ENCODE peak calls at places on chromosome 18, in eight cellular contexts. I is kidney tubule cell; G is stimulated activated naive CD4-positive, alpha-beta T cell; S is aorta; F is AG10803; R is RPMI7951; E is KG1; D is GM04503. U is an unnamed sample.

GRCh38 chr18:7846315-7846714 is 279.2 kb downstream of the PTPRM start:
- DNase-seq in I (no peak), G (no peak), S (no peak), F (no peak), R (no peak), E (no peak), D (no peak), U (no peak)

GRCh38 chr18:32469691-32470131 is 971 bp downstream of the GAREM1 start:
- DNase-seq in I (peak), G (no peak), S (no peak), F (peak), R (no peak), E (no peak), D (no peak), U (no peak)

GRCh38 chr18:43181711-43182110 is 66.2 kb upstream of the RIT2 start:
- DNase-seq in I (no peak), G (no peak), S (no peak), F (no peak), R (no peak), E (no peak), D (no peak), U (no peak)

GRCh38 chr18:6414723-6415362 is at the start of gene L3MBTL4:
- DNase-seq in I (peak), G (no peak), S (no peak), F (no peak), R (no peak), E (no peak), D (no peak), U (peak)

GRCh38 chr18:363327-364115 is 95.7 kb upstream of the THOC1 start:
- DNase-seq in I (no peak), G (no peak), S (no peak), F (peak), R (peak), E (no peak), D (peak), U (no peak)

GRCh38 chr18:36849288-36850011 is 20.5 kb downstream of the KIAA1328 start:
- DNase-seq in I (peak), G (no peak), S (no peak), F (peak), R (peak), E (no peak), D (peak), U (no peak)

GRCh38 chr18:58076052-58076451 is 32.0 kb downstream of the NEDD4L start:
- DNase-seq in I (peak), G (no peak), S (no peak), F (no peak), R (no peak), E (no peak), D (no peak), U (no peak)

GRCh38 chr18:49016648-49017539 is 66.1 kb upstream of the SMAD7 start:
- DNase-seq in I (peak), G (no peak), S (peak), F (peak), R (peak), E (no peak), D (peak), U (peak)

GRCh38 chr18:79963658-79964329 is 649 bp upstream of the HSBP1L1 start:
- DNase-seq in I (no peak), G (no peak), S (no peak), F (no peak), R (no peak), E (no peak), D (no peak), U (no peak)

GRCh38 chr18:28960146-28960545 is 783.2 kb upstream of the CDH2 start:
- DNase-seq in I (no peak), G (no peak), S (no peak), F (peak), R (peak), E (no peak), D (no peak), U (no peak)

GRCh38 chr18:26386002-26386401 is 159.8 kb downstream of the TAF4B start:
- DNase-seq in I (peak), G (no peak), S (no peak), F (peak), R (peak), E (no peak), D (peak), U (no peak)

GRCh38 chr18:76463872-76464271 is 31.2 kb downstream of the ZNF516 start:
- DNase-seq in I (no peak), G (no peak), S (no peak), F (no peak), R (no peak), E (no peak), D (no peak), U (no peak)

GRCh38 chr18:60549338-60549960 is 176.9 kb upstream of the MC4R start:
- DNase-seq in I (peak), G (no peak), S (no peak), F (peak), R (peak), E (peak), D (peak), U (no peak)

GRCh38 chr18:32177530-32177929 is 12.3 kb upstream of the MEP1B start:
- DNase-seq in I (no peak), G (no peak), S (no peak), F (no peak), R (no peak), E (no peak), D (no peak), U (no peak)

GRCh38 chr18:32441536-32441935 is 29.1 kb downstream of the GAREM1 start:
- DNase-seq in I (no peak), G (no peak), S (no peak), F (no peak), R (no peak), E (no peak), D (no peak), U (no peak)

GRCh38 chr18:74745658-74746403 is 148.2 kb downstream of the ZNF407 start:
- DNase-seq in I (peak), G (no peak), S (no peak), F (peak), R (peak), E (no peak), D (no peak), U (no peak)

GRCh38 chr18:74513149-74513882 is 17.2 kb downstream of the CNDP2 start:
- DNase-seq in I (no peak), G (no peak), S (no peak), F (no peak), R (no peak), E (no peak), D (no peak), U (no peak)

GRCh38 chr18:25639601-25640000 is 287.6 kb upstream of the ZNF521 start:
- DNase-seq in I (no peak), G (no peak), S (no peak), F (no peak), R (no peak), E (no peak), D (no peak), U (no peak)

GRCh38 chr18:48926420-48926857 is 24.3 kb downstream of the SMAD7 start:
- DNase-seq in I (no peak), G (no peak), S (peak), F (no peak), R (no peak), E (no peak), D (no peak), U (no peak)

GRCh38 chr18:23337599-23338444 is 115.3 kb upstream of the RIOK3 start:
- DNase-seq in I (peak), G (no peak), S (no peak), F (peak), R (peak), E (no peak), D (no peak), U (no peak)

GRCh38 chr18:24054130-24054529 is 39.6 kb downstream of the TTC39C start:
- DNase-seq in I (no peak), G (no peak), S (no peak), F (peak), R (peak), E (no peak), D (peak), U (no peak)

GRCh38 chr18:58432050-58432727 is 196.7 kb downstream of the ALPK2 start:
- DNase-seq in I (no peak), G (no peak), S (no peak), F (no peak), R (no peak), E (no peak), D (no peak), U (no peak)

GRCh38 chr18:45449761-45450227 is 165.5 kb upstream of the SLC14A2 start:
- DNase-seq in I (no peak), G (no peak), S (no peak), F (peak), R (peak), E (no peak), D (peak), U (peak)

GRCh38 chr18:41940506-41941215 is 14.4 kb upstream of the PIK3C3 start:
- DNase-seq in I (peak), G (no peak), S (no peak), F (peak), R (peak), E (no peak), D (peak), U (no peak)

GRCh38 chr18:44679912-44680270 is 797 bp upstream of the SETBP1 start:
- DNase-seq in I (peak), G (no peak), S (peak), F (peak), R (peak), E (no peak), D (no peak), U (peak)

GRCh38 chr18:35172009-35172408 is 68.8 kb upstream of the ZNF397 start:
- DNase-seq in I (peak), G (no peak), S (no peak), F (no peak), R (no peak), E (no peak), D (no peak), U (no peak)

GRCh38 chr18:72727776-72728175 is 140.0 kb downstream of the NETO1 start:
- DNase-seq in I (no peak), G (no peak), S (no peak), F (no peak), R (no peak), E (no peak), D (no peak), U (no peak)

GRCh38 chr18:74722237-74722636 is 124.6 kb downstream of the ZNF407 start:
- DNase-seq in I (no peak), G (no peak), S (no peak), F (peak), R (peak), E (no peak), D (no peak), U (no peak)

GRCh38 chr18:10051877-10052631 is 138.2 kb downstream of the VAPA start:
- DNase-seq in I (no peak), G (no peak), S (no peak), F (peak), R (peak), E (no peak), D (peak), U (peak)

GRCh38 chr18:79117380-79117779 is 48.2 kb downstream of the ATP9B start:
- DNase-seq in I (no peak), G (no peak), S (no peak), F (no peak), R (no peak), E (no peak), D (no peak), U (no peak)

GRCh38 chr18:10015941-10016819 is 102.4 kb downstream of the VAPA start:
- DNase-seq in I (peak), G (no peak), S (no peak), F (peak), R (peak), E (no peak), D (peak), U (peak)

U was measured in uterus.